ENCODE peak calls at places on chromosomes 4 and X, in six cellular contexts. Q is CD4-positive, alpha-beta memory T cell; X is WTC11; J is mesenteric fat pad; C is T-helper 2 cell; V is AG09319. I is an unnamed sample.

GRCh38 chr4:80112236-80112635 is 39.2 kb upstream of the ANTXR2 start:
- DNase-seq in Q (no peak), V (peak; percentile 93), J (no peak), C (no peak), X (no peak), I (no peak)

GRCh38 chr4:110527156-110527555 is 51.2 kb downstream of the ENPEP start:
- DNase-seq in V (no peak), Q (peak; percentile 37), C (no peak), J (no peak), X (no peak), I (no peak)

GRCh38 chr4:39514888-39515401 is 12.3 kb downstream of the UGDH start:
- DNase-seq in X (no peak), V (no peak), Q (no peak), J (no peak), C (no peak), I (peak; percentile 80)

GRCh38 chr4:161714022-161714751 is 449.6 kb downstream of the FSTL5 start:
- DNase-seq in J (no peak), V (peak; percentile 3), Q (no peak), X (no peak), C (no peak), I (no peak)

GRCh38 chr4:101337688-101338087 is 9.6 kb downstream of the PPP3CA start:
- DNase-seq in C (no peak), J (no peak), Q (no peak), V (no peak), X (no peak), I (no peak)

GRCh38 chr4:95294291-95294690 is 254.5 kb downstream of the UNC5C start:
- DNase-seq in C (no peak), J (no peak), Q (no peak), X (no peak), V (no peak), I (no peak)

GRCh38 chr4:16582526-16582925 is 315.9 kb downstream of the LDB2 start:
- DNase-seq in C (no peak), Q (no peak), J (no peak), X (peak; percentile 82), V (no peak), I (no peak)

GRCh38 chrX:17323397-17323796 is 51.6 kb upstream of the NHS start:
- DNase-seq in C (no peak), J (no peak), Q (no peak), V (no peak), X (no peak), I (no peak)

GRCh38 chr4:81152839-81153713 is 61.9 kb downstream of the PRKG2 start:
- DNase-seq in V (no peak), J (no peak), Q (no peak), X (no peak), C (no peak), I (no peak)

GRCh38 chr4:182880387-182881356 is 36.5 kb downstream of the DCTD start:
- DNase-seq in J (peak; percentile 83), V (no peak), Q (no peak), X (no peak), C (no peak), I (peak; percentile 33)

GRCh38 chrX:153926863-153927685 is 1.0 kb upstream of the ARHGAP4 start:
- DNase-seq in V (peak; percentile 7), C (peak; percentile 74), X (no peak), Q (peak; percentile 92), J (no peak), I (peak; percentile 49)

GRCh38 chr4:88582493-88582892 is 9.8 kb upstream of the HERC3 start:
- DNase-seq in J (no peak), X (no peak), V (no peak), Q (no peak), C (no peak), I (no peak)

GRCh38 chrX:130086414-130087207 is 23.7 kb downstream of the ELF4 start:
- DNase-seq in Q (peak; percentile 84), X (no peak), V (no peak), C (peak; percentile 56), J (no peak), I (no peak)

GRCh38 chrX:111823068-111823467 is 52.9 kb upstream of the TRPC5OS start:
- DNase-seq in J (no peak), X (peak; percentile 68), V (no peak), Q (no peak), C (no peak), I (no peak)

GRCh38 chr4:56683455-56683854 is 2.4 kb upstream of the HOPX start:
- DNase-seq in X (no peak), J (no peak), C (no peak), Q (no peak), V (no peak), I (no peak)

GRCh38 chr4:38290360-38290759 is 330.2 kb downstream of the PTTG2 start:
- DNase-seq in V (no peak), C (no peak), X (no peak), Q (no peak), J (no peak), I (no peak)

GRCh38 chr4:95676190-95676589 is 127.4 kb upstream of the UNC5C start:
- DNase-seq in J (no peak), Q (no peak), V (no peak), X (no peak), C (no peak), I (no peak)

GRCh38 chrX:56462389-56462788 is 101.0 kb upstream of the UBQLN2 start:
- DNase-seq in J (no peak), C (no peak), V (no peak), Q (no peak), X (no peak), I (no peak)

GRCh38 chr4:182680196-182680771 is 236.9 kb downstream of the DCTD start:
- DNase-seq in J (no peak), X (no peak), C (no peak), V (no peak), Q (no peak), I (no peak)

GRCh38 chr4:167119392-167119791 is 114.9 kb downstream of the SPOCK3 start:
- DNase-seq in Q (no peak), J (no peak), V (no peak), C (no peak), X (no peak), I (no peak)

GRCh38 chr4:168263039-168263438 is 55.5 kb downstream of the DDX60 start:
- DNase-seq in V (no peak), Q (no peak), J (no peak), X (no peak), C (no peak), I (no peak)

GRCh38 chr4:168153596-168154440 is 61.5 kb downstream of the ANXA10 start:
- DNase-seq in J (no peak), V (peak; percentile 61), Q (peak; percentile 73), X (peak; percentile 70), C (peak; percentile 38), I (peak; percentile 74)

GRCh38 chr4:40403079-40403478 is 67.9 kb downstream of the CHRNA9 start:
- DNase-seq in C (no peak), Q (no peak), V (no peak), X (no peak), J (no peak), I (no peak)

GRCh38 chrX:22534643-22535042 is 261.9 kb downstream of the CBLL2 start:
- DNase-seq in J (no peak), Q (no peak), V (peak; percentile 35), X (no peak), C (no peak), I (no peak)

GRCh38 chr4:112448211-112448745 is 67.7 kb downstream of the NEUROG2 start:
- DNase-seq in X (no peak), V (no peak), C (no peak), Q (no peak), J (no peak), I (no peak)